ENCODE peak calls at places on chromosomes 6 and 20, in seven cellular contexts. One of them, this sample, is unnamed.

GRCh38 chr20:17594443-17594842 is 24.6 kb downstream of the DSTN start:
- DNase-seq in H9: no peak
- DNase-seq in cardiac muscle cell: peak; percentile 84
- DNase-seq in OCI-LY7: no peak
- DNase-seq in hepatocyte: peak; percentile 64
- DNase-seq in adrenal gland: no peak
- DNase-seq in mammary epithelial cell: peak; percentile 75
- DNase-seq in this sample: no peak

GRCh38 chr20:31670371-31671228 is 32.9 kb downstream of the COX4I2 start:
- DNase-seq in cardiac muscle cell: no peak
- DNase-seq in OCI-LY7: no peak
- DNase-seq in H9: no peak
- DNase-seq in adrenal gland: peak; percentile 65
- DNase-seq in mammary epithelial cell: no peak
- DNase-seq in hepatocyte: no peak
- DNase-seq in this sample: peak; percentile 85

GRCh38 chr6:22147983-22148797 is 148.6 kb downstream of the PRL start:
- DNase-seq in cardiac muscle cell: peak; percentile 83
- DNase-seq in mammary epithelial cell: peak; percentile 56
- DNase-seq in hepatocyte: peak; percentile 38
- DNase-seq in adrenal gland: no peak
- DNase-seq in OCI-LY7: no peak
- DNase-seq in H9: no peak
- DNase-seq in this sample: no peak

GRCh38 chr6:164039954-164040375 is 625.4 kb downstream of the QKI start:
- DNase-seq in mammary epithelial cell: peak; percentile 9
- DNase-seq in OCI-LY7: no peak
- DNase-seq in hepatocyte: no peak
- DNase-seq in adrenal gland: peak; percentile 33
- DNase-seq in H9: peak; percentile 44
- DNase-seq in cardiac muscle cell: peak; percentile 8
- DNase-seq in this sample: no peak

GRCh38 chr6:111361648-111362047 is 121.4 kb downstream of the REV3L start:
- DNase-seq in OCI-LY7: peak; percentile 4
- DNase-seq in H9: peak; percentile 48
- DNase-seq in adrenal gland: no peak
- DNase-seq in hepatocyte: peak; percentile 52
- DNase-seq in cardiac muscle cell: peak; percentile 64
- DNase-seq in mammary epithelial cell: peak; percentile 17
- DNase-seq in this sample: peak; percentile 35

GRCh38 chr6:33404884-33405283 is 5.9 kb upstream of the PHF1 start:
- DNase-seq in OCI-LY7: no peak
- DNase-seq in adrenal gland: no peak
- DNase-seq in cardiac muscle cell: no peak
- DNase-seq in hepatocyte: no peak
- DNase-seq in H9: no peak
- DNase-seq in mammary epithelial cell: no peak
- DNase-seq in this sample: no peak

GRCh38 chr6:71236926-71237425 is 51.6 kb upstream of the OGFRL1 start:
- DNase-seq in H9: no peak
- DNase-seq in cardiac muscle cell: no peak
- DNase-seq in adrenal gland: no peak
- DNase-seq in OCI-LY7: peak; percentile 24
- DNase-seq in mammary epithelial cell: no peak
- DNase-seq in hepatocyte: no peak
- DNase-seq in this sample: no peak

GRCh38 chr6:127475823-127476176 is 16.6 kb upstream of the KIAA0408 start:
- DNase-seq in mammary epithelial cell: no peak
- DNase-seq in H9: peak; percentile 30
- DNase-seq in adrenal gland: no peak
- DNase-seq in OCI-LY7: no peak
- DNase-seq in hepatocyte: no peak
- DNase-seq in cardiac muscle cell: no peak
- DNase-seq in this sample: no peak

GRCh38 chr6:6978731-6979130 is 129.0 kb upstream of the RREB1 start:
- DNase-seq in adrenal gland: no peak
- DNase-seq in mammary epithelial cell: no peak
- DNase-seq in H9: no peak
- DNase-seq in cardiac muscle cell: no peak
- DNase-seq in OCI-LY7: no peak
- DNase-seq in hepatocyte: no peak
- DNase-seq in this sample: no peak

GRCh38 chr6:129280719-129281118 is 397.8 kb downstream of the LAMA2 start:
- DNase-seq in H9: no peak
- DNase-seq in hepatocyte: no peak
- DNase-seq in OCI-LY7: no peak
- DNase-seq in mammary epithelial cell: no peak
- DNase-seq in cardiac muscle cell: no peak
- DNase-seq in adrenal gland: no peak
- DNase-seq in this sample: no peak

GRCh38 chr6:42520786-42521607 is 42.8 kb upstream of the UBR2 start:
- DNase-seq in adrenal gland: no peak
- DNase-seq in hepatocyte: no peak
- DNase-seq in H9: no peak
- DNase-seq in mammary epithelial cell: peak; percentile 13
- DNase-seq in OCI-LY7: peak; percentile 5
- DNase-seq in cardiac muscle cell: peak; percentile 20
- DNase-seq in this sample: no peak

GRCh38 chr20:12152996-12153395 is 235.3 kb downstream of the BTBD3 start:
- DNase-seq in OCI-LY7: no peak
- DNase-seq in H9: no peak
- DNase-seq in hepatocyte: no peak
- DNase-seq in cardiac muscle cell: no peak
- DNase-seq in mammary epithelial cell: peak; percentile 98
- DNase-seq in adrenal gland: no peak
- DNase-seq in this sample: no peak

GRCh38 chr6:30510419-30510818 is 21.1 kb downstream of the HLA-E start:
- DNase-seq in cardiac muscle cell: no peak
- DNase-seq in adrenal gland: no peak
- DNase-seq in hepatocyte: no peak
- DNase-seq in OCI-LY7: no peak
- DNase-seq in mammary epithelial cell: no peak
- DNase-seq in H9: no peak
- DNase-seq in this sample: no peak

GRCh38 chr6:101393291-101394251 is at the start of gene GRIK2:
- DNase-seq in OCI-LY7: no peak
- DNase-seq in cardiac muscle cell: peak; percentile 36
- DNase-seq in adrenal gland: peak; percentile 42
- DNase-seq in H9: peak; percentile 75
- DNase-seq in mammary epithelial cell: peak; percentile 46
- DNase-seq in hepatocyte: peak; percentile 75
- DNase-seq in this sample: no peak

GRCh38 chr20:50574586-50574985 is 64.4 kb downstream of the PTPN1 start:
- DNase-seq in hepatocyte: no peak
- DNase-seq in adrenal gland: no peak
- DNase-seq in mammary epithelial cell: no peak
- DNase-seq in cardiac muscle cell: no peak
- DNase-seq in H9: no peak
- DNase-seq in OCI-LY7: no peak
- DNase-seq in this sample: no peak

GRCh38 chr20:17747431-17747846 is 47.7 kb downstream of the BANF2 start:
- DNase-seq in hepatocyte: peak; percentile 57
- DNase-seq in OCI-LY7: no peak
- DNase-seq in adrenal gland: peak; percentile 50
- DNase-seq in H9: no peak
- DNase-seq in mammary epithelial cell: peak; percentile 77
- DNase-seq in cardiac muscle cell: peak; percentile 76
- DNase-seq in this sample: no peak

GRCh38 chr6:36871686-36872085 is 2.9 kb downstream of the PPIL1 start:
- DNase-seq in OCI-LY7: no peak
- DNase-seq in adrenal gland: no peak
- DNase-seq in hepatocyte: no peak
- DNase-seq in mammary epithelial cell: no peak
- DNase-seq in H9: no peak
- DNase-seq in cardiac muscle cell: no peak
- DNase-seq in this sample: no peak

GRCh38 chr6:111263837-111264236 is 176.5 kb downstream of the SLC16A10 start:
- DNase-seq in mammary epithelial cell: peak; percentile 56
- DNase-seq in OCI-LY7: no peak
- DNase-seq in adrenal gland: no peak
- DNase-seq in H9: no peak
- DNase-seq in hepatocyte: no peak
- DNase-seq in cardiac muscle cell: peak; percentile 46
- DNase-seq in this sample: no peak

GRCh38 chr6:15417811-15418210 is 171.9 kb downstream of the JARID2 start:
- DNase-seq in hepatocyte: no peak
- DNase-seq in mammary epithelial cell: peak; percentile 98
- DNase-seq in adrenal gland: no peak
- DNase-seq in H9: no peak
- DNase-seq in OCI-LY7: no peak
- DNase-seq in cardiac muscle cell: peak; percentile 33
- DNase-seq in this sample: no peak

GRCh38 chr20:58892126-58892931 is 39.8 kb downstream of the GNAS start:
- DNase-seq in mammary epithelial cell: peak; percentile 39
- DNase-seq in adrenal gland: peak; percentile 78
- DNase-seq in hepatocyte: peak; percentile 90
- DNase-seq in H9: peak; percentile 70
- DNase-seq in cardiac muscle cell: peak; percentile 59
- DNase-seq in OCI-LY7: peak; percentile 84
- DNase-seq in this sample: peak; percentile 89

GRCh38 chr20:24633521-24633920 is 164.1 kb downstream of the SYNDIG1 start:
- DNase-seq in cardiac muscle cell: no peak
- DNase-seq in mammary epithelial cell: no peak
- DNase-seq in H9: no peak
- DNase-seq in adrenal gland: no peak
- DNase-seq in hepatocyte: no peak
- DNase-seq in OCI-LY7: no peak
- DNase-seq in this sample: no peak

GRCh38 chr6:122747573-122747972 is 31.9 kb upstream of the FABP7 start:
- DNase-seq in H9: no peak
- DNase-seq in OCI-LY7: no peak
- DNase-seq in cardiac muscle cell: no peak
- DNase-seq in mammary epithelial cell: no peak
- DNase-seq in adrenal gland: no peak
- DNase-seq in hepatocyte: no peak
- DNase-seq in this sample: no peak

GRCh38 chr20:59222239-59222981 is 58.8 kb downstream of the ZNF831 start:
- DNase-seq in H9: peak; percentile 84
- DNase-seq in OCI-LY7: peak; percentile 63
- DNase-seq in mammary epithelial cell: peak; percentile 39
- DNase-seq in cardiac muscle cell: peak; percentile 80
- DNase-seq in hepatocyte: peak; percentile 91
- DNase-seq in adrenal gland: peak; percentile 83
- DNase-seq in this sample: peak; percentile 80

GRCh38 chr6:117545161-117545595 is 57.1 kb downstream of the GOPC start:
- DNase-seq in OCI-LY7: no peak
- DNase-seq in hepatocyte: peak; percentile 47
- DNase-seq in cardiac muscle cell: no peak
- DNase-seq in mammary epithelial cell: peak; percentile 83
- DNase-seq in H9: no peak
- DNase-seq in adrenal gland: no peak
- DNase-seq in this sample: no peak

GRCh38 chr20:31595654-31596411 is 9.3 kb upstream of the ID1 start:
- DNase-seq in H9: peak; percentile 95
- DNase-seq in mammary epithelial cell: peak; percentile 40
- DNase-seq in hepatocyte: peak; percentile 91
- DNase-seq in cardiac muscle cell: peak; percentile 97
- DNase-seq in adrenal gland: peak; percentile 59
- DNase-seq in OCI-LY7: no peak
- DNase-seq in this sample: peak; percentile 96

GRCh38 chr6:26474439-26474881 is 16.7 kb downstream of the BTN2A1 start:
- DNase-seq in adrenal gland: no peak
- DNase-seq in OCI-LY7: peak; percentile 31
- DNase-seq in cardiac muscle cell: no peak
- DNase-seq in H9: no peak
- DNase-seq in mammary epithelial cell: no peak
- DNase-seq in hepatocyte: no peak
- DNase-seq in this sample: no peak

GRCh38 chr6:11675610-11676009 is 103.0 kb downstream of the ADTRP start:
- DNase-seq in cardiac muscle cell: peak; percentile 45
- DNase-seq in hepatocyte: peak; percentile 45
- DNase-seq in H9: no peak
- DNase-seq in adrenal gland: no peak
- DNase-seq in mammary epithelial cell: peak; percentile 42
- DNase-seq in OCI-LY7: no peak
- DNase-seq in this sample: no peak

GRCh38 chr6:3136361-3136760 is 17.9 kb downstream of the BPHL start:
- DNase-seq in H9: no peak
- DNase-seq in mammary epithelial cell: no peak
- DNase-seq in hepatocyte: no peak
- DNase-seq in cardiac muscle cell: no peak
- DNase-seq in OCI-LY7: no peak
- DNase-seq in adrenal gland: no peak
- DNase-seq in this sample: no peak
- H3K4me1 ChIP-seq in H9: no peaks in the 10 kb centered on the region
- H3K4me1 ChIP-seq in mammary epithelial cell: peaks cover 15% of the 10 kb centered on the region
- H3K4me1 ChIP-seq in hepatocyte: peaks cover 17% of the 10 kb centered on the region
- H3K4me1 ChIP-seq in cardiac muscle cell: no peaks in the 10 kb centered on the region
- H3K4me1 ChIP-seq in OCI-LY7: peaks cover 17% of the 10 kb centered on the region
- H3K4me1 ChIP-seq in adrenal gland: no peaks in the 10 kb centered on the region
- H3K4me1 ChIP-seq in this sample: no peaks in the 10 kb centered on the region

DNA sequence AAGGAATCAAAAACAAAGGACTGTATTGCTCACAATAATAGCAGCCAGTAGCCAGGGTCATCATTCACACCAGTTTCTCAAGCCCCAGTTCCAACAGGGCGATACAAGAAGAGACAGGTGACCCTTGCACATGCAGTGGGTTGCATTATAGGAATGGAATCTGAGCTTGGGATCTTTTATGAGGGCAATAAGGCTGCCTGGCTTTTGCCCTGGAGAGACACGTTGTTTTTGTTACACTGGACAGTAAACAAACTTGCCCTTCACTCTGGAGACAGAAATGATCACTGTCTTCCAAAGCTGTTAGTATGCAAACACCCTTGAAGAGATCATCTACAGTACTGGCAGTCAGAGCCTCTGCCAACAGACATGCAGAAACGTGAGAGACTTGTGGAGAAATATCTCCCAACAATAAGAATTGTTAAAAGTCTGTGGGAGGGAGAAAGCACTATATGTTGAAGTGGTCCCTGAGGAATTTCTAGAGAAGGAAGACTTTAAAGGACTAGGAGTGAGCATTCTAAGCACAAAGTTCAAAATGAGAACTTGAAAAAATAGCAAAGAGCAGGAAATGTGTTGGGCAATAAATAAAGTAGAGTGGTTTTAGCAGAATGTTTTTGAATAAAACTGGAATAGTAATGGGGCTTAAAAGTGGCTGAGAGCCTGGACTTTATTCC is 6.2 kb upstream of the COL12A1 start:
- DNase-seq in cardiac muscle cell: no peak
- DNase-seq in OCI-LY7: no peak
- DNase-seq in adrenal gland: no peak
- DNase-seq in mammary epithelial cell: no peak
- DNase-seq in H9: no peak
- DNase-seq in hepatocyte: peak; percentile 55
- DNase-seq in this sample: no peak
- H3K27ac ChIP-seq in cardiac muscle cell: no peak overlapping the region
- H3K27ac ChIP-seq in OCI-LY7: no peak overlapping the region
- H3K27ac ChIP-seq in adrenal gland: no peak overlapping the region
- H3K27ac ChIP-seq in mammary epithelial cell: no peak overlapping the region
- H3K27ac ChIP-seq in H9: no peak overlapping the region
- H3K27ac ChIP-seq in hepatocyte: peak overlapping the region; percentile 47
- H3K27ac ChIP-seq in this sample: no peak overlapping the region

GRCh38 chr6:47187883-47188587 is 121.7 kb downstream of the TNFRSF21 start:
- DNase-seq in hepatocyte: peak; percentile 44
- DNase-seq in mammary epithelial cell: no peak
- DNase-seq in H9: no peak
- DNase-seq in adrenal gland: no peak
- DNase-seq in OCI-LY7: no peak
- DNase-seq in cardiac muscle cell: no peak
- DNase-seq in this sample: no peak
- TF ChIP-seq CTCF in hepatocyte: no peak
- TF ChIP-seq CTCF in mammary epithelial cell: no peak
- TF ChIP-seq CTCF in H9: no peak
- TF ChIP-seq CTCF in adrenal gland: no peak
- TF ChIP-seq CTCF in OCI-LY7: no peak
- TF ChIP-seq CTCF in cardiac muscle cell: no peak
- TF ChIP-seq CTCF in this sample: no peak

GRCh38 chr6:43917878-43918382 is 147.9 kb downstream of the VEGFA start:
- DNase-seq in cardiac muscle cell: peak; percentile 89
- DNase-seq in OCI-LY7: no peak
- DNase-seq in adrenal gland: no peak
- DNase-seq in hepatocyte: peak; percentile 54
- DNase-seq in H9: no peak
- DNase-seq in mammary epithelial cell: peak; percentile 9
- DNase-seq in this sample: no peak
- H3K4me1 ChIP-seq in cardiac muscle cell: peaks cover 15% of the 10 kb centered on the region
- H3K4me1 ChIP-seq in OCI-LY7: no peaks in the 10 kb centered on the region
- H3K4me1 ChIP-seq in adrenal gland: peaks cover 12% of the 10 kb centered on the region
- H3K4me1 ChIP-seq in hepatocyte: peaks cover 40% of the 10 kb centered on the region
- H3K4me1 ChIP-seq in H9: no peaks in the 10 kb centered on the region
- H3K4me1 ChIP-seq in mammary epithelial cell: peaks cover 3% of the 10 kb centered on the region
- H3K4me1 ChIP-seq in this sample: no peaks in the 10 kb centered on the region

This sample was measured in tibial artery.